ENCODE peak calls at places on chromosomes 2 and 18, in six cellular contexts. V is NCI-H446, X is neural progenitor cell, L is tibial artery, E is endothelial cell, B is chondrocyte. R is an unnamed sample.

GRCh38 chr2:42925742-42926437 is 133.5 kb upstream of the HAAO start:
- DNase-seq in V (peak), B (no peak), X (peak), L (no peak), E (no peak), R (no peak)

GRCh38 chr2:181657379-181657778 is 474 bp upstream of the CERKL start:
- DNase-seq in E (no peak), X (no peak), V (no peak), B (no peak), L (no peak), R (no peak)

GRCh38 chr2:58283931-58284330 is 42.8 kb upstream of the FANCL start:
- DNase-seq in X (no peak), B (no peak), V (no peak), E (no peak), L (no peak), R (no peak)

GRCh38 chr18:23964282-23965238 is 50.0 kb upstream of the TTC39C start:
- DNase-seq in E (no peak), V (no peak), X (no peak), L (no peak), B (no peak), R (no peak)

GRCh38 chr2:144983107-144983506 is 463.2 kb upstream of the ZEB2 start:
- DNase-seq in E (no peak), V (no peak), L (no peak), X (no peak), B (no peak), R (no peak)

GRCh38 chr2:134124047-134124753 is 129.7 kb upstream of the MGAT5 start:
- DNase-seq in X (no peak), E (no peak), L (no peak), B (no peak), V (peak), R (no peak)

GRCh38 chr2:195494452-195494851 is 162.6 kb upstream of the SLC39A10 start:
- DNase-seq in L (no peak), E (no peak), X (no peak), B (no peak), V (no peak), R (no peak)

GRCh38 chr2:20065885-20066602 is 14.6 kb upstream of the LAPTM4A start:
- DNase-seq in V (peak), L (no peak), E (no peak), B (no peak), X (no peak), R (no peak)

GRCh38 chr2:234218261-234219180 is 168.0 kb downstream of the SPP2 start:
- DNase-seq in L (no peak), X (no peak), B (no peak), V (no peak), E (no peak), R (no peak)

GRCh38 chr2:134127496-134127895 is 126.4 kb upstream of the MGAT5 start:
- DNase-seq in V (no peak), L (no peak), B (no peak), E (no peak), X (no peak), R (no peak)

GRCh38 chr18:56258178-56258577 is 380.2 kb downstream of the TXNL1 start:
- DNase-seq in B (no peak), V (no peak), E (no peak), X (no peak), L (no peak), R (no peak)

GRCh38 chr2:9951522-9952285 is at the start of gene GRHL1:
- DNase-seq in B (no peak), L (peak), V (peak), E (peak), X (peak), R (peak)

GRCh38 chr2:165953306-165953654 is 296 bp downstream of the TTC21B start:
- DNase-seq in B (no peak), L (peak), E (no peak), X (no peak), V (no peak), R (no peak)

GRCh38 chr2:28175028-28175427 is 217.6 kb upstream of the FOSL2 start:
- DNase-seq in B (no peak), V (no peak), E (no peak), L (no peak), X (no peak), R (peak)

GRCh38 chr2:234368861-234369261 is 128.0 kb downstream of the ARL4C start:
- DNase-seq in E (no peak), B (no peak), V (no peak), L (peak), X (peak), R (no peak)

GRCh38 chr2:10009271-10009810 is 34.0 kb upstream of the KLF11 start:
- DNase-seq in V (no peak), L (no peak), B (peak), X (no peak), E (no peak), R (peak)

GRCh38 chr2:236988690-236989639 is 96.7 kb upstream of the COPS8 start:
- DNase-seq in E (no peak), B (no peak), V (no peak), L (peak), X (peak), R (no peak)

GRCh38 chr2:197149546-197149945 is 161.0 kb downstream of the ANKRD44 start:
- DNase-seq in B (no peak), X (no peak), L (no peak), V (no peak), E (no peak), R (no peak)

GRCh38 chr2:69062307-69062706 is 49.3 kb downstream of the ANTXR1 start:
- DNase-seq in E (no peak), V (no peak), L (no peak), X (no peak), B (no peak), R (no peak)

GRCh38 chr2:6769346-6769745 is 96.4 kb downstream of the CMPK2 start:
- DNase-seq in L (no peak), B (no peak), E (no peak), X (no peak), V (no peak), R (no peak)

GRCh38 chr2:215635788-215636139 is 199.9 kb upstream of the FN1 start:
- DNase-seq in B (no peak), E (no peak), V (no peak), L (no peak), X (no peak), R (no peak)

GRCh38 chr18:6737833-6738232 is 8.3 kb downstream of the ARHGAP28 start:
- DNase-seq in B (no peak), V (no peak), L (no peak), X (peak), E (no peak), R (no peak)

GRCh38 chr2:67656875-67657274 is 259.7 kb downstream of the ETAA1 start:
- DNase-seq in L (no peak), V (no peak), E (no peak), B (no peak), X (no peak), R (no peak)

GRCh38 chr2:12424820-12425219 is 291.9 kb upstream of the TRIB2 start:
- DNase-seq in B (no peak), V (peak), E (no peak), X (no peak), L (no peak), R (no peak)

GRCh38 chr2:230412846-230413245 is 3.2 kb upstream of the SP100 start:
- DNase-seq in B (no peak), V (no peak), X (no peak), E (no peak), L (no peak), R (no peak)

GRCh38 chr2:132776271-132776670 is 106.3 kb upstream of the LYPD1 start:
- DNase-seq in X (no peak), B (no peak), L (no peak), E (no peak), V (no peak), R (no peak)

GRCh38 chr18:3923750-3924149 is 473.8 kb downstream of the TGIF1 start:
- DNase-seq in X (no peak), B (no peak), L (no peak), E (no peak), V (no peak), R (no peak)

GRCh38 chr2:234496442-234496834 is 443 bp downstream of the ARL4C start:
- DNase-seq in V (peak), X (no peak), E (peak), L (no peak), B (no peak), R (peak)

GRCh38 chr2:63589148-63589972 is 597 bp downstream of the MDH1 start:
- DNase-seq in B (no peak), E (no peak), L (no peak), X (peak), V (no peak), R (no peak)

GRCh38 chr2:70553334-70553583 is 367 bp downstream of the TGFA start:
- DNase-seq in E (peak), B (no peak), X (no peak), L (no peak), V (no peak), R (no peak)

GRCh38 chr2:96604104-96604503 is 34.0 kb downstream of the KANSL3 start:
- DNase-seq in E (no peak), X (peak), B (no peak), L (no peak), V (no peak), R (peak)

GRCh38 chr18:26086959-26087358 is 3.5 kb downstream of the SS18 start:
- DNase-seq in X (no peak), L (no peak), B (no peak), V (no peak), E (no peak), R (no peak)

GRCh38 chr2:105365176-105365575 is 27.8 kb downstream of the C2orf49 start:
- DNase-seq in V (no peak), X (no peak), L (no peak), B (no peak), E (no peak), R (no peak)